ENCODE peak calls at places on chromosomes 11 and 22, in ten cellular contexts. One of them, this sample, is unnamed.

GRCh38 chr11:66237867-66238266 is 30.6 kb upstream of the RAB1B start:
- DNase-seq in aorta: no peak
- DNase-seq in adipocyte: no peak
- DNase-seq in endodermal cell: no peak
- DNase-seq in cardiac muscle cell: no peak
- DNase-seq in fibroblast of lung: no peak
- DNase-seq in tibial artery: no peak
- DNase-seq in A549: no peak
- DNase-seq in left ventricle myocardium inferior: no peak
- DNase-seq in mucosa of descending colon: no peak
- DNase-seq in this sample: no peak

GRCh38 chr22:20904008-20904979 is 12.9 kb upstream of the CRKL start:
- DNase-seq in aorta: peak; percentile 30
- DNase-seq in adipocyte: peak; percentile 97
- DNase-seq in endodermal cell: no peak
- DNase-seq in cardiac muscle cell: no peak
- DNase-seq in fibroblast of lung: peak; percentile 96
- DNase-seq in tibial artery: peak; percentile 62
- DNase-seq in A549: peak; percentile 82
- DNase-seq in left ventricle myocardium inferior: no peak
- DNase-seq in mucosa of descending colon: no peak
- DNase-seq in this sample: peak; percentile 93

GRCh38 chr11:103601230-103601846 is 435.1 kb upstream of the DDI1 start:
- DNase-seq in aorta: no peak
- DNase-seq in adipocyte: peak; percentile 86
- DNase-seq in endodermal cell: peak; percentile 79
- DNase-seq in cardiac muscle cell: peak; percentile 71
- DNase-seq in fibroblast of lung: peak; percentile 47
- DNase-seq in tibial artery: no peak
- DNase-seq in A549: peak; percentile 56
- DNase-seq in left ventricle myocardium inferior: no peak
- DNase-seq in mucosa of descending colon: peak; percentile 21
- DNase-seq in this sample: peak; percentile 45

GRCh38 chr11:105179542-105180278 is 40.1 kb upstream of the CARD18 start:
- DNase-seq in aorta: no peak
- DNase-seq in adipocyte: no peak
- DNase-seq in endodermal cell: no peak
- DNase-seq in cardiac muscle cell: peak; percentile 9
- DNase-seq in fibroblast of lung: peak; percentile 13
- DNase-seq in tibial artery: no peak
- DNase-seq in A549: no peak
- DNase-seq in left ventricle myocardium inferior: no peak
- DNase-seq in mucosa of descending colon: no peak
- DNase-seq in this sample: no peak

GRCh38 chr11:91178366-91178765 is 955.5 kb upstream of the CHORDC1 start:
- DNase-seq in aorta: no peak
- DNase-seq in adipocyte: no peak
- DNase-seq in endodermal cell: no peak
- DNase-seq in cardiac muscle cell: no peak
- DNase-seq in fibroblast of lung: no peak
- DNase-seq in tibial artery: no peak
- DNase-seq in A549: no peak
- DNase-seq in left ventricle myocardium inferior: no peak
- DNase-seq in mucosa of descending colon: no peak
- DNase-seq in this sample: no peak

GRCh38 chr11:114353448-114353847 is 46.9 kb downstream of the C11orf71 start:
- DNase-seq in aorta: no peak
- DNase-seq in adipocyte: no peak
- DNase-seq in endodermal cell: no peak
- DNase-seq in cardiac muscle cell: no peak
- DNase-seq in fibroblast of lung: peak; percentile 43
- DNase-seq in tibial artery: no peak
- DNase-seq in A549: no peak
- DNase-seq in left ventricle myocardium inferior: no peak
- DNase-seq in mucosa of descending colon: no peak
- DNase-seq in this sample: peak; percentile 11

GRCh38 chr11:44351898-44352498 is 42.1 kb upstream of the ALX4 start:
- DNase-seq in aorta: no peak
- DNase-seq in adipocyte: no peak
- DNase-seq in endodermal cell: no peak
- DNase-seq in cardiac muscle cell: no peak
- DNase-seq in fibroblast of lung: no peak
- DNase-seq in tibial artery: no peak
- DNase-seq in A549: peak; percentile 11
- DNase-seq in left ventricle myocardium inferior: no peak
- DNase-seq in mucosa of descending colon: no peak
- DNase-seq in this sample: no peak

GRCh38 chr11:69010361-69010891 is 2.6 kb downstream of the MRGPRF start:
- DNase-seq in aorta: peak; percentile 81
- DNase-seq in adipocyte: peak; percentile 42
- DNase-seq in endodermal cell: no peak
- DNase-seq in cardiac muscle cell: no peak
- DNase-seq in fibroblast of lung: peak; percentile 16
- DNase-seq in tibial artery: no peak
- DNase-seq in A549: no peak
- DNase-seq in left ventricle myocardium inferior: no peak
- DNase-seq in mucosa of descending colon: no peak
- DNase-seq in this sample: no peak

GRCh38 chr11:119615003-119615878 is 113.8 kb downstream of the NECTIN1 start:
- DNase-seq in aorta: no peak
- DNase-seq in adipocyte: peak; percentile 41
- DNase-seq in endodermal cell: no peak
- DNase-seq in cardiac muscle cell: no peak
- DNase-seq in fibroblast of lung: peak; percentile 88
- DNase-seq in tibial artery: no peak
- DNase-seq in A549: peak; percentile 56
- DNase-seq in left ventricle myocardium inferior: no peak
- DNase-seq in mucosa of descending colon: peak; percentile 20
- DNase-seq in this sample: no peak

GRCh38 chr11:96551136-96551535 is 161.3 kb downstream of the JRKL start:
- DNase-seq in aorta: no peak
- DNase-seq in adipocyte: no peak
- DNase-seq in endodermal cell: no peak
- DNase-seq in cardiac muscle cell: no peak
- DNase-seq in fibroblast of lung: no peak
- DNase-seq in tibial artery: no peak
- DNase-seq in A549: no peak
- DNase-seq in left ventricle myocardium inferior: no peak
- DNase-seq in mucosa of descending colon: no peak
- DNase-seq in this sample: no peak

GRCh38 chr11:43619863-43620505 is 60.6 kb upstream of the HSD17B12 start:
- DNase-seq in aorta: no peak
- DNase-seq in adipocyte: no peak
- DNase-seq in endodermal cell: no peak
- DNase-seq in cardiac muscle cell: no peak
- DNase-seq in fibroblast of lung: no peak
- DNase-seq in tibial artery: no peak
- DNase-seq in A549: no peak
- DNase-seq in left ventricle myocardium inferior: no peak
- DNase-seq in mucosa of descending colon: no peak
- DNase-seq in this sample: no peak

GRCh38 chr11:6631356-6631890 is 12.2 kb upstream of the TPP1 start:
- DNase-seq in aorta: no peak
- DNase-seq in adipocyte: no peak
- DNase-seq in endodermal cell: no peak
- DNase-seq in cardiac muscle cell: no peak
- DNase-seq in fibroblast of lung: no peak
- DNase-seq in tibial artery: no peak
- DNase-seq in A549: no peak
- DNase-seq in left ventricle myocardium inferior: no peak
- DNase-seq in mucosa of descending colon: no peak
- DNase-seq in this sample: no peak

GRCh38 chr22:23832226-23833016 is 6.4 kb downstream of the DERL3 start:
- DNase-seq in aorta: peak; percentile 69
- DNase-seq in adipocyte: no peak
- DNase-seq in endodermal cell: no peak
- DNase-seq in cardiac muscle cell: no peak
- DNase-seq in fibroblast of lung: no peak
- DNase-seq in tibial artery: no peak
- DNase-seq in A549: no peak
- DNase-seq in left ventricle myocardium inferior: no peak
- DNase-seq in mucosa of descending colon: no peak
- DNase-seq in this sample: no peak

GRCh38 chr11:19156892-19157291 is 39.9 kb downstream of the ZDHHC13 start:
- DNase-seq in aorta: no peak
- DNase-seq in adipocyte: no peak
- DNase-seq in endodermal cell: no peak
- DNase-seq in cardiac muscle cell: no peak
- DNase-seq in fibroblast of lung: no peak
- DNase-seq in tibial artery: no peak
- DNase-seq in A549: no peak
- DNase-seq in left ventricle myocardium inferior: no peak
- DNase-seq in mucosa of descending colon: no peak
- DNase-seq in this sample: no peak

GRCh38 chr22:45552580-45553332 is 50.1 kb downstream of the FBLN1 start:
- DNase-seq in aorta: peak; percentile 84
- DNase-seq in adipocyte: peak; percentile 77
- DNase-seq in endodermal cell: peak; percentile 69
- DNase-seq in cardiac muscle cell: no peak
- DNase-seq in fibroblast of lung: peak; percentile 97
- DNase-seq in tibial artery: peak; percentile 56
- DNase-seq in A549: no peak
- DNase-seq in left ventricle myocardium inferior: peak; percentile 77
- DNase-seq in mucosa of descending colon: peak; percentile 59
- DNase-seq in this sample: peak; percentile 61

DNA sequence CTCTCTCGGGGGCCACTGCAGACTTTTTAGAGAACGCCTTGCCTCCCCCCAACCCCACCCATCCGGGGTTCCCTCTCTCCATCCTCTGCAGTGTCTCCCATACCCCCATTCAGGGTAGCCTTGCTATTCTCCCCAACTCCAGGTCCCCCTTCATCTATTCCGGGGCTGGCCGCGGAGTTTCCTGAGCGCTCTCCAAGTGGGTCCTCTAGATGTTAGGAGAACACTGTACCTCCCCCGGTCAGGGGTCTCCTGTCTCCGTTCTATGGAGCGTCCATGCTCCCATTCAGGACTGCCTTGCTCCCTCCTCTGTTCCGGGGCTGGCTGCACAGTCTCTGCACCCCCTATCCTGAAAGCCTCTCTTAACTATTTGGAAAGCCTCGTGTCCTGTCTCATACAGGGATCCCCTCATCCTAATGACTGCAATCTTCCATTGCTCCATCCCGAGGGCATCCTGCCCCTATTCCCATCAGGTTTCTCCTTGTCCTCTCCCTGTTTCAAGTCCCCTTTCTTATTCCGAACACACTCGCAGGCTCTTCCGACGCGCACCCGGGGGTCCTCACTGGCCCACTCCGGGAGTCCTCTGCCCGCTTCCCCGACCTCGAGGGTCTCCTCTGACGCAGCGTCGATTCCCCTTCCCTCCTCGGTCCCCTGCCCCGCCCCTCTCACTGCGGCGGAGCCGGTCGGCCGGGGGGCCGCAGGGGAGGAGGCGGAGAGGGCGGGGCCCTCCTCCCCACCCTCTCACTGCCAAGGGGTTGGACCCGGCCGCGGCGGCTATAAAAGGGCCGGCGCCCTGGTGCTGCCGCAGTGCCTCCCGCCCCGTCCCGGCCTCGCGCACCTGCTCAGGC is at the start of gene NEFH:
- DNase-seq in aorta: no peak
- DNase-seq in adipocyte: no peak
- DNase-seq in endodermal cell: peak; percentile 63
- DNase-seq in cardiac muscle cell: peak; percentile 21
- DNase-seq in fibroblast of lung: no peak
- DNase-seq in tibial artery: no peak
- DNase-seq in A549: no peak
- DNase-seq in left ventricle myocardium inferior: no peak
- DNase-seq in mucosa of descending colon: no peak
- DNase-seq in this sample: no peak
- H3K4me3 ChIP-seq in aorta: no peak within 1 kb of the TSS
- H3K4me3 ChIP-seq in adipocyte: peak within 1 kb of the TSS; percentile 37
- H3K4me3 ChIP-seq in endodermal cell: peak within 1 kb of the TSS; percentile 81
- H3K4me3 ChIP-seq in cardiac muscle cell: peak within 1 kb of the TSS; percentile 12
- H3K4me3 ChIP-seq in fibroblast of lung: no peak within 1 kb of the TSS
- H3K4me3 ChIP-seq in tibial artery: peak within 1 kb of the TSS; percentile 31
- H3K4me3 ChIP-seq in A549: no peak within 1 kb of the TSS
- H3K4me3 ChIP-seq in left ventricle myocardium inferior: peak within 1 kb of the TSS; percentile 48
- H3K4me3 ChIP-seq in mucosa of descending colon: no peak within 1 kb of the TSS
- H3K4me3 ChIP-seq in this sample: peak within 1 kb of the TSS; percentile 48

DNA sequence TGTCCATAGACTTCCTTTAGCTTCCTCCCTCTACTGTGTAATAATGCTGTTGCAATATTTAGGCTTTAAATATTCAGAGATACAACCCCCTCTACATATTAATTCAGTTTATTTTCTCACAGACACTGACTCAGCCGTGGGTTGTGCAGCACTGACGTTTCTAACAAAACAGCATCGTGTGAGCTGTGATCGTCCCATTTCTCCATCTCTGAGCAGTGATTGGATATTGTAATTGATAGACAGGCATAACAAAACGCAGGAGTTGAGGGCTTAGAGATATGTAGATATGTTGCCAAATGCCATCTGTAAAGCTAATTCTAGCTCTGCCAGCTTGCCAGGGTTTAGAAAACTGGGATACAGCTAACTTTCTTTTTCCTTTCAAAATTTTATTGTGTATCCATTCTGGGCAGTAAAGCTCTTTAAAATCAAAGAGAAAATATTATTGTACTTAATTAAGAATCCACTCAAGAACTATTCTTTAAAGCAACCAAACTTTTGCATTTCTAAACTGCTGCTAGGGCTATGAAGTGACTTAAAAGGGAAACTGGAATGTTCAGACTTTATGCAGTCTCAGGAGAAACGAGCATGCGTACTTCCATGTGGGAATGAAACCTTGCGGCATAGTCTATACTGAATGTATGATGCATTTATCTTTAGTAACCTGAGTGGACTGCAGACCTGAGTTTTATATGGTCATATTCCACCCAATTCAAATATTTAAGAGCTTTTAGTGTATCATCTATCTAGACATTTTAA is 22.7 kb downstream of the BTBD10 start:
- DNase-seq in aorta: no peak
- DNase-seq in adipocyte: peak; percentile 96
- DNase-seq in endodermal cell: peak; percentile 54
- DNase-seq in cardiac muscle cell: peak; percentile 32
- DNase-seq in fibroblast of lung: peak; percentile 94
- DNase-seq in tibial artery: peak; percentile 25
- DNase-seq in A549: peak; percentile 78
- DNase-seq in left ventricle myocardium inferior: no peak
- DNase-seq in mucosa of descending colon: peak; percentile 41
- DNase-seq in this sample: peak; percentile 82
- H3K4me3 ChIP-seq in aorta: peak overlapping the region; percentile 26
- H3K4me3 ChIP-seq in adipocyte: peak overlapping the region; percentile 72
- H3K4me3 ChIP-seq in endodermal cell: no peak overlapping the region
- H3K4me3 ChIP-seq in cardiac muscle cell: no peak overlapping the region
- H3K4me3 ChIP-seq in fibroblast of lung: peak overlapping the region; percentile 49
- H3K4me3 ChIP-seq in tibial artery: peak overlapping the region; percentile 46
- H3K4me3 ChIP-seq in A549: peak overlapping the region; percentile 11
- H3K4me3 ChIP-seq in left ventricle myocardium inferior: peak overlapping the region; percentile 50
- H3K4me3 ChIP-seq in mucosa of descending colon: no peak overlapping the region
- H3K4me3 ChIP-seq in this sample: peak overlapping the region; percentile 23

GRCh38 chr22:41215926-41216325 is 10.8 kb downstream of the L3MBTL2 start:
- DNase-seq in aorta: no peak
- DNase-seq in adipocyte: no peak
- DNase-seq in endodermal cell: no peak
- DNase-seq in cardiac muscle cell: no peak
- DNase-seq in fibroblast of lung: no peak
- DNase-seq in tibial artery: no peak
- DNase-seq in A549: no peak
- DNase-seq in left ventricle myocardium inferior: no peak
- DNase-seq in mucosa of descending colon: no peak
- DNase-seq in this sample: no peak
- H3K4me3 ChIP-seq in aorta: no peak overlapping the region
- H3K4me3 ChIP-seq in adipocyte: peak overlapping the region; percentile 68
- H3K4me3 ChIP-seq in endodermal cell: no peak overlapping the region
- H3K4me3 ChIP-seq in cardiac muscle cell: no peak overlapping the region
- H3K4me3 ChIP-seq in fibroblast of lung: peak overlapping the region; percentile 45
- H3K4me3 ChIP-seq in tibial artery: no peak overlapping the region
- H3K4me3 ChIP-seq in A549: no peak overlapping the region
- H3K4me3 ChIP-seq in left ventricle myocardium inferior: peak overlapping the region; percentile 48
- H3K4me3 ChIP-seq in mucosa of descending colon: no peak overlapping the region
- H3K4me3 ChIP-seq in this sample: no peak overlapping the region

GRCh38 chr22:44330727-44331660 is 18.2 kb upstream of the SHISAL1 start:
- DNase-seq in aorta: no peak
- DNase-seq in adipocyte: peak; percentile 50
- DNase-seq in endodermal cell: peak; percentile 81
- DNase-seq in cardiac muscle cell: peak; percentile 30
- DNase-seq in fibroblast of lung: no peak
- DNase-seq in tibial artery: no peak
- DNase-seq in A549: no peak
- DNase-seq in left ventricle myocardium inferior: no peak
- DNase-seq in mucosa of descending colon: no peak
- DNase-seq in this sample: no peak
- H3K4me3 ChIP-seq in aorta: peak overlapping the region; percentile 38
- H3K4me3 ChIP-seq in adipocyte: peak overlapping the region; percentile 75
- H3K4me3 ChIP-seq in endodermal cell: peak overlapping the region; percentile 72
- H3K4me3 ChIP-seq in cardiac muscle cell: peak overlapping the region; percentile 51
- H3K4me3 ChIP-seq in fibroblast of lung: peak overlapping the region; percentile 46
- H3K4me3 ChIP-seq in tibial artery: peak overlapping the region; percentile 48
- H3K4me3 ChIP-seq in A549: peak overlapping the region; percentile 58
- H3K4me3 ChIP-seq in left ventricle myocardium inferior: peak overlapping the region; percentile 58
- H3K4me3 ChIP-seq in mucosa of descending colon: no peak overlapping the region
- H3K4me3 ChIP-seq in this sample: peak overlapping the region; percentile 22

This sample was measured in skeletal muscle cell.